ENCODE peak calls at places on chromosomes 6 and 20, in nine cellular contexts. A is mammary epithelial cell, E is psoas muscle, Z is tibial nerve, P is H9, U is adipocyte, Y is AG04450, R is cardiac muscle cell, Q is body of pancreas. D is an unnamed sample. For H3K27me3, the result is how much of the 10 kb centered on the place peaks cover.

GRCh38 chr6:93624408-93624807 is 205.0 kb upstream of the EPHA7 start:
- DNase-seq in E (no peak), Q (no peak), R (peak), U (no peak), Z (no peak), P (no peak), Y (no peak), A (no peak), D (no peak)

GRCh38 chr6:170164271-170164900 is 126.5 kb downstream of the DLL1 start:
- DNase-seq in Q (no peak), E (no peak), P (no peak), A (no peak), Z (no peak), Y (no peak), R (no peak), U (no peak), D (no peak)

GRCh38 chr6:28218312-28219248 is 6.5 kb upstream of the ZSCAN9 start:
- DNase-seq in Z (peak), A (peak), R (peak), E (peak), P (peak), Y (no peak), U (peak), Q (peak), D (peak)

GRCh38 chr6:170049641-170050491 is 241.0 kb downstream of the DLL1 start:
- DNase-seq in A (peak), Y (peak), P (no peak), U (peak), Q (peak), R (peak), Z (peak), E (peak), D (peak)

GRCh38 chr6:158198461-158198860 is 30.3 kb downstream of the GTF2H5 start:
- DNase-seq in A (no peak), R (no peak), Y (no peak), E (no peak), P (no peak), Q (no peak), U (no peak), Z (no peak), D (no peak)

GRCh38 chr6:121639041-121639440 is 203.6 kb downstream of the GJA1 start:
- DNase-seq in A (no peak), Q (no peak), Y (no peak), U (no peak), Z (no peak), P (no peak), E (no peak), R (no peak), D (no peak)

GRCh38 chr6:2439632-2440031 is 194.2 kb upstream of the GMDS start:
- DNase-seq in R (no peak), E (no peak), Q (no peak), U (no peak), P (no peak), A (no peak), Y (no peak), Z (no peak), D (no peak)

GRCh38 chr6:38684904-38685303 is 18.0 kb downstream of the GLO1 start:
- DNase-seq in Z (no peak), P (no peak), U (no peak), R (no peak), A (no peak), E (no peak), Y (no peak), Q (no peak), D (no peak)

GRCh38 chr6:52312461-52312860 is 27.9 kb upstream of the MCM3 start:
- DNase-seq in Q (no peak), Z (no peak), E (no peak), R (no peak), P (no peak), U (no peak), Y (no peak), A (no peak), D (no peak)

GRCh38 chr6:168009331-168009730 is 11.9 kb downstream of the KIF25 start:
- DNase-seq in Q (no peak), P (no peak), E (no peak), R (no peak), Z (no peak), A (no peak), Y (no peak), U (no peak), D (no peak)

GRCh38 chr6:7418238-7418905 is 28.8 kb downstream of the RIOK1 start:
- DNase-seq in A (peak), Z (no peak), Q (no peak), Y (no peak), U (peak), P (no peak), E (no peak), R (no peak), D (no peak)

DNA sequence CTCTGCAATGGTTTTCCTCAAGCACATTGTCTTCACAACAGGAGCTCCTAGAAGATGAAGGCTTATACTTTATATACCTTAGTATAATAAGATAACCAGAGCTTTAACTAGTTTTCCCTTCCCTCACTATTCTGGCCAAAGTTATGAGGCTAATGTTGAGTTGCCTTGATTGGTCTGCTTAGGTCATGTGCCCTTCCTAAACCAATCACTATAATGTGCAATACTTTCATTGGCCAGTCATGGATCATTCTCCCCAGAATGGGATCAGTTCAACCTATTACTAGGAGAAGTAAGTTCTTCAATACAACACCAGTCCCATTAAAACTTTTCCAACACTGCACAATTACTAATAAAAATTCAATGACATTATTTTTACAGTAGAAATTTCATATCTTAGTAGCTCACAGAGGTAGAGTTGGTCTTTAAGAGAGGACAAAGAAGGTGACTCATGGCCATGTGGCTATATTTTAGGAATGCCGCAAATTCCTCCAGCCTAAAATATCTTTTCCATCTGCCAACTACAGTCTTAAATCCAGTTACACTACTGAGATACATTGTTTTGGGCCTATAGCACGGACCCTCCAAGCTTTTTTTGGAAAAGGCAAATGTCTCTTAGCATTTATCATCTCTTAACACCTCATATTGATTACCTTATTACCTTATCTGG is 12.5 kb upstream of the POU3F2 start:
- DNase-seq in A (no peak), R (no peak), E (no peak), P (no peak), U (no peak), Q (no peak), Y (no peak), Z (no peak), D (no peak)
- H3K27me3 ChIP-seq in A (under half), R (half or more), E (under half), P (under half), U (half or more), Q (under half), Y (under half), Z (under half), D (under half)

GRCh38 chr20:48404598-48404997 is 423.2 kb downstream of the PREX1 start:
- DNase-seq in R (no peak), E (no peak), P (no peak), Y (no peak), Z (no peak), A (no peak), Q (no peak), U (no peak), D (no peak)

GRCh38 chr20:48406462-48407235 is 421.1 kb downstream of the PREX1 start:
- DNase-seq in Q (peak), A (peak), P (no peak), U (no peak), E (no peak), Z (no peak), R (no peak), Y (no peak), D (no peak)

GRCh38 chr20:48401359-48401758 is 426.4 kb downstream of the PREX1 start:
- DNase-seq in P (no peak), A (no peak), U (no peak), Q (no peak), Y (no peak), R (no peak), Z (no peak), E (no peak), D (no peak)

GRCh38 chr20:48405909-48406308 is 421.9 kb downstream of the PREX1 start:
- DNase-seq in U (no peak), Q (no peak), E (no peak), Y (no peak), P (peak), A (no peak), Z (no peak), R (no peak), D (no peak)

DNA sequence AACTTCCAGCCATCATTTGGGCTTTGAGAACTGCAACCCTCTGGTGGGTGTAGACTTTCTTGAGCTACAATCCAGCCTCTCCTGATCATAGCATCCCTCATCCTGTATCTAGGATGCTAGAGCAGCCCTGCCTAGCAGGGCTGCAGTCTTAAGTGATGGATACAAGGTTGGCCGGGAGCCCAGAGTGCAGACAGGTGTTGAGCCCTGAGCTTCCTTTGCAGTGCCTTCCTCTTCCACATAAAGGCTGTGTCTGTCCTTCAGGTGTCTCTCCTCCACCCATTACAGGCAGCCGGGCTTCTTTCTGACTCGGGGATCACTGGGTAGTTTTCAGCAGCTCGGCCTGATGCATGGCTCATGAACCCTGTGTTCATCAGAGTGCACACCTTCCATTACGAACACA is 424.4 kb downstream of the PREX1 start:
- DNase-seq in A (no peak), P (no peak), Y (no peak), R (no peak), E (no peak), Z (no peak), Q (no peak), U (no peak), D (no peak)
- H3K27me3 ChIP-seq in A (under half), P (under half), Y (under half), R (under half), E (under half), Z (under half), Q (under half), U (half or more), D (under half)

GRCh38 chr6:41519305-41519747 is 26.9 kb upstream of the FOXP4 start:
- DNase-seq in Y (no peak), U (no peak), Z (no peak), R (no peak), E (no peak), P (no peak), A (no peak), Q (no peak), D (no peak)

GRCh38 chr6:41512146-41512701 is 34.0 kb upstream of the FOXP4 start:
- DNase-seq in P (no peak), E (no peak), R (no peak), U (no peak), Q (no peak), Z (no peak), A (no peak), Y (no peak), D (no peak)

GRCh38 chr6:41517473-41517872 is 28.7 kb upstream of the FOXP4 start:
- DNase-seq in Q (no peak), Z (no peak), Y (no peak), P (no peak), R (no peak), U (no peak), E (no peak), A (no peak), D (no peak)

GRCh38 chr6:41518118-41518517 is 28.1 kb upstream of the FOXP4 start:
- DNase-seq in Z (no peak), U (no peak), P (peak), E (no peak), R (no peak), A (no peak), Y (no peak), Q (no peak), D (no peak)

GRCh38 chr6:41515995-41516394 is 30.2 kb upstream of the FOXP4 start:
- DNase-seq in Z (no peak), E (no peak), Y (no peak), U (no peak), A (no peak), R (no peak), P (no peak), Q (no peak), D (no peak)
- H3K27me3 ChIP-seq in Z (under half), E (under half), Y (under half), U (under half), A (under half), R (under half), P (under half), Q (under half), D (under half)

GRCh38 chr20:57743450-57744095 is 33.8 kb upstream of the PMEPA1 start:
- DNase-seq in U (no peak), P (no peak), R (no peak), Z (no peak), Y (no peak), E (no peak), A (no peak), Q (no peak), D (no peak)

GRCh38 chr20:57742506-57743180 is 32.8 kb upstream of the PMEPA1 start:
- DNase-seq in Y (no peak), Q (no peak), P (no peak), R (no peak), U (no peak), Z (no peak), A (no peak), E (no peak), D (no peak)

GRCh38 chr20:57746201-57746600 is 36.4 kb upstream of the PMEPA1 start:
- DNase-seq in E (no peak), R (no peak), Q (no peak), Y (no peak), Z (no peak), P (no peak), U (no peak), A (no peak), D (no peak)

GRCh38 chr20:57746832-57747404 is 37.1 kb upstream of the PMEPA1 start:
- DNase-seq in P (no peak), E (no peak), Z (no peak), A (no peak), Q (no peak), R (no peak), U (no peak), Y (no peak), D (peak)

GRCh38 chr20:57744206-57744605 is 34.4 kb upstream of the PMEPA1 start:
- DNase-seq in R (no peak), P (no peak), Q (no peak), A (no peak), Y (no peak), Z (no peak), U (no peak), E (no peak), D (peak)
- H3K27me3 ChIP-seq in R (under half), P (under half), Q (under half), A (under half), Y (under half), Z (under half), U (under half), E (under half), D (under half)

D was measured in aorta.